ENCODE peak calls at places on chromosome 13, in nine cellular contexts. C is GM23338, I is Peyer's patch, T is thyroid gland, O is lung, P is ovary, Z is transverse colon, V is cardiac muscle cell, Y is neural progenitor cell. R is an unnamed sample. For H3K4me1 and H3K36me3, the result is how much of the 10 kb centered on the place peaks cover.

GRCh38 chr13:72430923-72431322 is 296.5 kb downstream of the MZT1 start:
- DNase-seq in C (peak), Y (peak), Z (no peak), I (no peak), P (no peak), O (no peak), T (no peak), V (no peak), R (no peak)

GRCh38 chr13:114073881-114074551 is 58.4 kb downstream of the RASA3 start:
- DNase-seq in C (no peak), O (no peak), I (no peak), Y (no peak), P (peak), V (no peak), T (no peak), Z (no peak), R (no peak)

GRCh38 chr13:29743229-29743786 is 107.1 kb downstream of the UBL3 start:
- DNase-seq in C (no peak), Z (peak), I (no peak), O (no peak), V (peak), Y (peak), T (peak), P (peak), R (no peak)

GRCh38 chr13:77674802-77675201 is 22.7 kb upstream of the SLAIN1 start:
- DNase-seq in V (no peak), O (no peak), C (peak), P (no peak), Z (no peak), T (no peak), Y (peak), I (no peak), R (no peak)

GRCh38 chr13:91406619-91407018 is 8.2 kb downstream of the GPC5 start:
- DNase-seq in V (peak), T (no peak), Y (peak), Z (no peak), C (peak), I (no peak), O (no peak), P (no peak), R (no peak)

GRCh38 chr13:55554741-55555140 is 1586.0 kb upstream of the PRR20A start:
- DNase-seq in T (no peak), I (no peak), Y (no peak), C (no peak), P (no peak), O (no peak), V (no peak), Z (no peak), R (no peak)

GRCh38 chr13:32056316-32056715 is 24.7 kb downstream of the FRY start:
- DNase-seq in T (no peak), I (no peak), C (no peak), P (no peak), O (no peak), Y (no peak), V (no peak), Z (peak), R (no peak)

GRCh38 chr13:21139374-21139773 is 37.0 kb downstream of the SKA3 start:
- DNase-seq in P (peak), I (no peak), Z (peak), O (no peak), T (peak), C (no peak), V (no peak), Y (no peak), R (no peak)

GRCh38 chr13:96993660-96994029 is 631 bp downstream of the OXGR1 start:
- DNase-seq in C (peak), P (no peak), Z (no peak), V (no peak), I (no peak), O (no peak), T (no peak), Y (peak), R (no peak)

GRCh38 chr13:63910406-63910957 is 2494.8 kb upstream of the PCDH20 start:
- DNase-seq in P (no peak), V (peak), C (peak), O (no peak), Z (no peak), I (no peak), T (peak), Y (peak), R (no peak)

GRCh38 chr13:73187106-73187505 is 128.3 kb downstream of the KLF5 start:
- DNase-seq in Z (no peak), O (no peak), I (no peak), T (no peak), C (no peak), V (peak), Y (no peak), P (no peak), R (no peak)

GRCh38 chr13:98109226-98109625 is 33.7 kb upstream of the FARP1 start:
- DNase-seq in O (no peak), I (no peak), Z (no peak), Y (no peak), P (no peak), V (no peak), T (no peak), C (no peak), R (no peak)

GRCh38 chr13:40987606-40988280 is 31.4 kb downstream of the ELF1 start:
- DNase-seq in T (no peak), Z (no peak), V (no peak), O (no peak), Y (no peak), I (no peak), P (no peak), C (no peak), R (no peak)
- H3K27ac ChIP-seq in T (peak), Z (no peak), V (no peak), O (no peak), Y (no peak), I (no peak), P (no peak), C (no peak), R (no peak)

GRCh38 chr13:50129065-50129922 is 114.0 kb downstream of the KCNRG start:
- DNase-seq in Z (no peak), T (no peak), Y (peak), I (no peak), P (no peak), O (no peak), V (peak), C (peak), R (no peak)

GRCh38 chr13:50127017-50127725 is 111.9 kb downstream of the KCNRG start:
- DNase-seq in O (no peak), I (peak), T (peak), V (peak), P (peak), C (peak), Y (peak), Z (peak), R (no peak)

GRCh38 chr13:50126378-50127016 is 111.3 kb downstream of the KCNRG start:
- DNase-seq in V (peak), O (no peak), P (no peak), Z (peak), C (peak), T (no peak), I (peak), Y (peak), R (no peak)

GRCh38 chr13:50128406-50129048 is 113.3 kb downstream of the KCNRG start:
- DNase-seq in Z (no peak), C (peak), O (no peak), I (no peak), V (peak), T (no peak), Y (peak), P (no peak), R (no peak)

GRCh38 chr13:50127726-50128291 is 112.6 kb downstream of the KCNRG start:
- DNase-seq in O (no peak), I (no peak), Z (no peak), T (peak), C (peak), Y (peak), P (no peak), V (no peak), R (no peak)
- H3K4me1 ChIP-seq in O (under half), I (under half), Z (under half), T (under half), C (half or more), Y (half or more), P (under half), V (under half), R (half or more)

DNA sequence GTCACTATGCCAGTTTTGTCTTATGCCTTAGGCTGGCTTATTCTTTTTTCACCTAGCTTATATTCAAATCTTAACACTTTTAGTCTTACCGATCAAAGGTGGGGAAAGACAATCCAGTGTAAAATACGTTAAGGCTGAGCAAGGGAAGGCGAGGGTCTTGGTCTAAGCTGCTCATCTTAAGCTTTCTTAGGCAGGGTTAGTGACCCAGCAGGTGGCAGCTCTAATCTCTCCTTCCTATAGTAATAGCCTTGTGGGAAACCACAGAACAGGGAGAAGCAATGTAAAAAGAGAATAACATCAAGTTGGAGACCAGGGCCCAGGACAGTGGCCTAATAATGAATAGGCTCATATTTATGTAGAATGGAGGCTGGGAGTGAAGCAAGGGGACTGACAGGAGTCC is 45.9 kb downstream of the COG3 start:
- DNase-seq in Z (no peak), O (no peak), T (no peak), I (no peak), C (peak), V (no peak), Y (peak), P (no peak), R (no peak)
- H3K36me3 ChIP-seq in Z (half or more), O (under half), T (under half), I (under half), C (under half), V (under half), Y (under half), P (under half), R (under half)

DNA sequence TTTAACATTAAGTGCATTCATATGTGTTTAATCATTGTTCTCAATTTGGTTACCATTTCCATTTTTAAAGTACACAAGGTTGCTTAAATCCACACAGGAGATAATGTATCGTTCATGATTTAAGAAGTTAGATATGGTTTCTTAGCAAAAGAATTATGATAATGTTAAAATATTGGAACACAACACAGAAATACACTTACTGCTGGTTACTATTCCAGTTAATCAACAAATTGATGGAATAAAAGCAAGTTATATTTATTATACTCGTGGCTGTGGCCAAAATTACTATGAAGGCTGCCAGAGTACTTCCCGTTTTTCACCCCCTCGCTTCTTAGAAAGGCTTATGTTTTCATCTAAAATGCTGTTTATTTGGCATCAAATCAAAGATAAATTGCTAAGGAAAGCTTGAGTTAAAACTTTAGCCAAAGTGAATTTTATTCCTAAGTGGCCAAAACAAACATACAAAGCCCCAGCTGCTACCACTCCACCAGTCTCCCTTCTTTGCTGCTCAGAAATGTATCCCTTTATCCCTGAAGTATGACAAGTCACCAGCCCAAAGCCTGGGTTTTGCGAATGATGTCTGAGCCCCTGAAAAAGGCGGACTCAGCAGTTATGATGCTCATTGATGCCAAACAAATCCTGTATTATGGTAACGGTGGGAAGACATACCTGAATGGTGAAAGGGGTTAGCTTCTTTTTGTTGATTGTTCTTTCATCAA is 27.7 kb downstream of the LCP1 start:
- DNase-seq in P (no peak), Z (no peak), V (peak), T (no peak), Y (no peak), I (no peak), O (no peak), C (no peak), R (no peak)
- H3K27ac ChIP-seq in P (no peak), Z (no peak), V (no peak), T (no peak), Y (no peak), I (no peak), O (no peak), C (no peak), R (no peak)

GRCh38 chr13:110320645-110321044 is 13.6 kb downstream of the COL4A2 start:
- DNase-seq in Z (no peak), O (no peak), P (no peak), V (no peak), C (no peak), I (no peak), Y (no peak), T (no peak), R (no peak)

GRCh38 chr13:110318920-110319319 is 11.8 kb downstream of the COL4A2 start:
- DNase-seq in P (no peak), I (no peak), V (no peak), C (no peak), Y (no peak), Z (no peak), T (peak), O (no peak), R (no peak)

GRCh38 chr13:110317496-110318195 is 10.6 kb downstream of the COL4A2 start:
- DNase-seq in V (no peak), T (peak), Y (no peak), P (no peak), O (no peak), C (no peak), I (no peak), Z (no peak), R (no peak)

GRCh38 chr13:110319397-110319773 is 12.3 kb downstream of the COL4A2 start:
- DNase-seq in C (no peak), I (no peak), O (no peak), Y (no peak), Z (no peak), T (no peak), V (no peak), P (no peak), R (no peak)

DNA sequence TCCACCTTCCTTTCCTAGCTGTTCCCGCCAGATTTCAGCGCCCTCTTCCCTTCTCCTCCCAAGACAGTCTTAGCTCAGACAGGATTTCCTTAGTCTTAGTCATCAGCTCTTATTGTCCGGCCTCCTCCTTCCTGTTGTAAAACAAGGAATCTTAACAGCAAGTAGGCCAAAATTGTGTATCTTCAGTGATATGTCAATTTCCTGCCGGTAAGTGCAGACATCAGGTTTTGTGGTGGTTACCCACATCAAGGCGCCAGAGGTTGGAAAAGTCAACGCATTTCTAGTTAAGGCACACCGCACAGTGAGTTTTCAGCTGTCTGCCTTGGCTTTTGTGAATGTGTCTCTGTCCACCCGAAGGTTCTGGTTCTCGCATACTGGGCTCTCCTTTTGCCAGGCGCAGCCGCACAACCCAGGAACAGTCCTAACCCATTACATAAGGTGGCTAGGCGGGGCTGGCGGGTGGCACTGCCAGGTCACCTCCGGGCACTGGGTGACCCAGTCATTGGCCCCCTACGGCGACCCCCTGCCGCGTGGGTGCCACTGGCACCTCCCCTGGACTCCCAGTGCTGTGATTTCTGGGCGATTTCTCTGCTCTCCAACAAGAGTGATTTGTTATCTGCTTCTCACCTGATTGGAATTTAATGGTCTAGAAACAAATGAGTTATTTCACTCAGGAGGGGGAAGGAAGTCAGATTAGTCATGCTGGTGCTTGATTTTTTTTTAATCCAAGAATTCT is 12.9 kb downstream of the COL4A2 start:
- DNase-seq in V (peak), O (no peak), Y (no peak), C (no peak), Z (no peak), I (no peak), T (peak), P (no peak), R (no peak)
- H3K4me1 ChIP-seq in V (under half), O (under half), Y (under half), C (under half), Z (under half), I (under half), T (half or more), P (under half), R (under half)

DNA sequence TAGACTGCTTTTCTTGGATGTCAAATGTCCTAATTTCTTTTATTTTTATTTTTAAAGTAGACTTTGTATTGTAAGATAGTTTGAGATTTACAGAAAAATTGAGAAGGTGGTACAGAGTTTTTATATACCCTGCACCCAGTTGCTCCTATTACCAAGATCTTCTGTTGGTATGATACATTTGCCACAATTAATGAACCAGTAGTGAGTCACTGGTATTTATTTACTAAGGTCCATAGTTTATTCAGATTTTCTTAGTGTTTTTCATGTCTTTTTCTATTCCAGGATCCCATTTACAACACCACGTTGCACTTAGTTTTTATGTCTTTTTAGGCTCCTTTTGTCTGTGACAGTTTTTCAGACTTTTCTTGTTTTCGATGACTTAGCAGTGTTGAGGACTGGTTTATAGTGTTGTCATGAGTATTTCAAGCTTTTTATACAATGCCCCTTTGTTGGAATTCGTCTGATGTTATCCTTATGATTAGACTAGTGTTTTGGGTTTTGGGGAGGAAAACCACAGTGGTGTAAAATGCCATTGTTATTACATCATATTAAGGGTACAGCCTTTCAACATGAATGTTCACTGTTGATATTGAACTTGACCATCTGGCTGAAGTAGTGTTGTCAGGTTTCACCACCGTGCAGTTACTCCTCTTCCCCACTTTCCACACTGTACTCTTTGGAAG is 35.9 kb downstream of the COG3 start:
- DNase-seq in Y (no peak), C (no peak), I (no peak), T (no peak), P (no peak), Z (no peak), O (no peak), V (peak), R (no peak)
- H3K36me3 ChIP-seq in Y (under half), C (under half), I (under half), T (under half), P (under half), Z (half or more), O (under half), V (under half), R (under half)

GRCh38 chr13:99155821-99156220 is 44.8 kb upstream of the UBAC2 start:
- DNase-seq in C (no peak), P (no peak), V (no peak), Y (no peak), O (no peak), Z (no peak), T (no peak), I (no peak), R (no peak)
- H3K27ac ChIP-seq in C (no peak), P (no peak), V (no peak), Y (no peak), O (no peak), Z (no peak), T (no peak), I (no peak), R (no peak)

DNA sequence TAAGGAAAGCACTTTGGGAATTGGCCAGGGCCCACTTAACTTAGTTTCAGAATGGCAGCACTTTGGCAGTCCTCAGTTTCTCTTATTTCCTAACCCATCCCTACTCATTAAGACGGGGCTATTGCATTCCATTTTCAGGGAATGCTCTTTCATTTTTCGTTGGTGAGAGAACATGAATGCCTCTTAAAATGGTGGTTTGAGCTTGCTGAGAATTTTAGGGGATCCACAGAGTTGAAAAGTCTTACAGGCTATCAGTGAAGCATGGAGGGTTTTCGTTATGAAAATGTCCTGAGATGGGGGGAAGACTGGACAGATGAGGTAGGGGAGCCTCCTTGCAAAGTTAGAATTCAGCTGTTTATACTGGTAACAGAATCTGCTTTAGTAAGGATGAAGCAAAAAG is 71.4 kb downstream of the LRCH1 start:
- DNase-seq in T (no peak), Z (no peak), V (no peak), C (no peak), P (no peak), I (no peak), Y (no peak), O (no peak), R (no peak)
- H3K4me1 ChIP-seq in T (under half), Z (under half), V (under half), C (half or more), P (under half), I (under half), Y (under half), O (under half), R (under half)

DNA sequence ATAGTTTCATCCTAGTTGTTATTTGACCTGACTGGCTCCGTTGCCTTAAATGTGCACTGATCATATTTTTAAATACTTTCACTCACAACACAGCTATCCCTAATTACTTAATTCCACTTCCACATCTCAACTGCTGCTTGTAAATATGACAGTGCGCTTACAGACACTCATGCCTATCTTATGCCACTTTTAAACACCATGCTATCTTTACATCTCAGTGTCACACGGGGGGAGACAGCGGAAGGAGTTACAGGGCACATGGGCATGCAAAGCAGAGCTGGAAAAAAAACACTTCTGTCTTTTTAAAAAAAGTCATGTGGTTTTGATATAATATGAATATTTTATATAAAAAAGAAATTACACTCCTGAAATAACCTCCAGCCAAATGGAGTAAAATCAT is 44.1 kb downstream of the SMAD9 start:
- DNase-seq in T (no peak), Z (no peak), C (no peak), O (no peak), P (no peak), V (no peak), Y (no peak), I (no peak), R (no peak)
- H3K36me3 ChIP-seq in T (under half), Z (under half), C (under half), O (under half), P (under half), V (under half), Y (under half), I (under half), R (under half)

R was measured in effector memory CD4-positive, alpha-beta T cell.